ENCODE peak calls at places on chromosomes 16 and 17, in ten cellular contexts. One of them, this sample, is unnamed.
A peak's percentile ranks its signal among the peaks of the same experiment; 100 is the strongest.

GRCh38 chr17:1486802-1487695 is 5.4 kb downstream of the MYO1C start:
- DNase-seq in RCC 7860: peak; percentile 49
- DNase-seq in epithelial cell of esophagus: peak; percentile 82
- DNase-seq in stimulated activated CD4-positive, alpha-beta T cell treated with anti-CD3 and anti-CD28 coated beads, Interleukin-4, amount 100 ng/mL, for 24 hours: peak; percentile 79
- DNase-seq in left cardiac atrium: peak; percentile 86
- DNase-seq in left ventricle myocardium superior: peak; percentile 86
- DNase-seq in anterior cingulate cortex: no peak
- DNase-seq in AG08395: peak; percentile 70
- DNase-seq in KG1: no peak
- DNase-seq in activated CD4-positive, alpha-beta T cell treated with anti-CD3 and anti-CD28 coated beads, Interleukin-2, amount 10 ng/mL, durations not matched to agents 7 days and 5 days: peak; percentile 51
- DNase-seq in this sample: no peak

GRCh38 chr16:87178977-87179376 is 138.2 kb downstream of the C16orf95 start:
- DNase-seq in activated CD4-positive, alpha-beta T cell treated with anti-CD3 and anti-CD28 coated beads, Interleukin-2, amount 10 ng/mL, durations not matched to agents 7 days and 5 days: no peak
- DNase-seq in stimulated activated CD4-positive, alpha-beta T cell treated with anti-CD3 and anti-CD28 coated beads, Interleukin-4, amount 100 ng/mL, for 24 hours: no peak
- DNase-seq in anterior cingulate cortex: no peak
- DNase-seq in left ventricle myocardium superior: peak; percentile 53
- DNase-seq in epithelial cell of esophagus: no peak
- DNase-seq in RCC 7860: peak; percentile 77
- DNase-seq in left cardiac atrium: peak; percentile 79
- DNase-seq in KG1: no peak
- DNase-seq in AG08395: no peak
- DNase-seq in this sample: no peak

GRCh38 chr17:1056761-1057160 is 59.8 kb downstream of the TIMM22 start:
- DNase-seq in stimulated activated CD4-positive, alpha-beta T cell treated with anti-CD3 and anti-CD28 coated beads, Interleukin-4, amount 100 ng/mL, for 24 hours: no peak
- DNase-seq in KG1: no peak
- DNase-seq in AG08395: no peak
- DNase-seq in epithelial cell of esophagus: no peak
- DNase-seq in activated CD4-positive, alpha-beta T cell treated with anti-CD3 and anti-CD28 coated beads, Interleukin-2, amount 10 ng/mL, durations not matched to agents 7 days and 5 days: no peak
- DNase-seq in left cardiac atrium: peak; percentile 17
- DNase-seq in RCC 7860: no peak
- DNase-seq in left ventricle myocardium superior: peak; percentile 23
- DNase-seq in anterior cingulate cortex: no peak
- DNase-seq in this sample: no peak

GRCh38 chr17:75645889-75646625 is 12.8 kb downstream of the SMIM5 start:
- DNase-seq in anterior cingulate cortex: peak; percentile 51
- DNase-seq in epithelial cell of esophagus: peak; percentile 73
- DNase-seq in stimulated activated CD4-positive, alpha-beta T cell treated with anti-CD3 and anti-CD28 coated beads, Interleukin-4, amount 100 ng/mL, for 24 hours: no peak
- DNase-seq in left ventricle myocardium superior: no peak
- DNase-seq in left cardiac atrium: no peak
- DNase-seq in KG1: peak; percentile 31
- DNase-seq in activated CD4-positive, alpha-beta T cell treated with anti-CD3 and anti-CD28 coated beads, Interleukin-2, amount 10 ng/mL, durations not matched to agents 7 days and 5 days: no peak
- DNase-seq in AG08395: no peak
- DNase-seq in RCC 7860: peak; percentile 91
- DNase-seq in this sample: peak; percentile 98

GRCh38 chr16:54957403-54957802 is 26.7 kb downstream of the IRX5 start:
- DNase-seq in AG08395: no peak
- DNase-seq in RCC 7860: peak; percentile 39
- DNase-seq in left ventricle myocardium superior: no peak
- DNase-seq in KG1: peak; percentile 14
- DNase-seq in anterior cingulate cortex: no peak
- DNase-seq in stimulated activated CD4-positive, alpha-beta T cell treated with anti-CD3 and anti-CD28 coated beads, Interleukin-4, amount 100 ng/mL, for 24 hours: no peak
- DNase-seq in activated CD4-positive, alpha-beta T cell treated with anti-CD3 and anti-CD28 coated beads, Interleukin-2, amount 10 ng/mL, durations not matched to agents 7 days and 5 days: peak; percentile 39
- DNase-seq in epithelial cell of esophagus: peak; percentile 67
- DNase-seq in left cardiac atrium: no peak
- DNase-seq in this sample: peak; percentile 63

GRCh38 chr16:53090591-53091507 is 36.1 kb downstream of the CHD9 start:
- DNase-seq in epithelial cell of esophagus: peak; percentile 43
- DNase-seq in left ventricle myocardium superior: peak; percentile 92
- DNase-seq in RCC 7860: peak; percentile 17
- DNase-seq in KG1: peak; percentile 24
- DNase-seq in left cardiac atrium: peak; percentile 93
- DNase-seq in AG08395: peak; percentile 96
- DNase-seq in anterior cingulate cortex: peak; percentile 84
- DNase-seq in stimulated activated CD4-positive, alpha-beta T cell treated with anti-CD3 and anti-CD28 coated beads, Interleukin-4, amount 100 ng/mL, for 24 hours: no peak
- DNase-seq in activated CD4-positive, alpha-beta T cell treated with anti-CD3 and anti-CD28 coated beads, Interleukin-2, amount 10 ng/mL, durations not matched to agents 7 days and 5 days: no peak
- DNase-seq in this sample: no peak

GRCh38 chr17:62807812-62808575 is at the start of gene MARCHF10:
- DNase-seq in AG08395: no peak
- DNase-seq in stimulated activated CD4-positive, alpha-beta T cell treated with anti-CD3 and anti-CD28 coated beads, Interleukin-4, amount 100 ng/mL, for 24 hours: peak; percentile 14
- DNase-seq in RCC 7860: no peak
- DNase-seq in epithelial cell of esophagus: no peak
- DNase-seq in anterior cingulate cortex: no peak
- DNase-seq in activated CD4-positive, alpha-beta T cell treated with anti-CD3 and anti-CD28 coated beads, Interleukin-2, amount 10 ng/mL, durations not matched to agents 7 days and 5 days: peak; percentile 8
- DNase-seq in left cardiac atrium: peak; percentile 24
- DNase-seq in left ventricle myocardium superior: peak; percentile 29
- DNase-seq in KG1: no peak
- DNase-seq in this sample: peak; percentile 36

GRCh38 chr16:19291459-19291858 is 5.9 kb downstream of the CLEC19A start:
- DNase-seq in stimulated activated CD4-positive, alpha-beta T cell treated with anti-CD3 and anti-CD28 coated beads, Interleukin-4, amount 100 ng/mL, for 24 hours: no peak
- DNase-seq in epithelial cell of esophagus: no peak
- DNase-seq in KG1: no peak
- DNase-seq in RCC 7860: peak; percentile 40
- DNase-seq in AG08395: no peak
- DNase-seq in anterior cingulate cortex: no peak
- DNase-seq in activated CD4-positive, alpha-beta T cell treated with anti-CD3 and anti-CD28 coated beads, Interleukin-2, amount 10 ng/mL, durations not matched to agents 7 days and 5 days: no peak
- DNase-seq in left cardiac atrium: peak; percentile 26
- DNase-seq in left ventricle myocardium superior: no peak
- DNase-seq in this sample: peak; percentile 60

GRCh38 chr17:34133350-34133749 is 121.7 kb upstream of the CCL2 start:
- DNase-seq in KG1: no peak
- DNase-seq in activated CD4-positive, alpha-beta T cell treated with anti-CD3 and anti-CD28 coated beads, Interleukin-2, amount 10 ng/mL, durations not matched to agents 7 days and 5 days: no peak
- DNase-seq in epithelial cell of esophagus: no peak
- DNase-seq in stimulated activated CD4-positive, alpha-beta T cell treated with anti-CD3 and anti-CD28 coated beads, Interleukin-4, amount 100 ng/mL, for 24 hours: no peak
- DNase-seq in left cardiac atrium: no peak
- DNase-seq in RCC 7860: no peak
- DNase-seq in anterior cingulate cortex: no peak
- DNase-seq in AG08395: no peak
- DNase-seq in left ventricle myocardium superior: peak; percentile 86
- DNase-seq in this sample: no peak

GRCh38 chr16:1494129-1494640 is 1.0 kb downstream of the TELO2 start:
- DNase-seq in RCC 7860: peak; percentile 46
- DNase-seq in KG1: no peak
- DNase-seq in activated CD4-positive, alpha-beta T cell treated with anti-CD3 and anti-CD28 coated beads, Interleukin-2, amount 10 ng/mL, durations not matched to agents 7 days and 5 days: no peak
- DNase-seq in anterior cingulate cortex: no peak
- DNase-seq in AG08395: peak; percentile 91
- DNase-seq in left ventricle myocardium superior: peak; percentile 84
- DNase-seq in stimulated activated CD4-positive, alpha-beta T cell treated with anti-CD3 and anti-CD28 coated beads, Interleukin-4, amount 100 ng/mL, for 24 hours: no peak
- DNase-seq in left cardiac atrium: peak; percentile 80
- DNase-seq in epithelial cell of esophagus: peak; percentile 76
- DNase-seq in this sample: peak; percentile 40

GRCh38 chr17:74954665-74955421 is 17.7 kb downstream of the HID1 start:
- DNase-seq in stimulated activated CD4-positive, alpha-beta T cell treated with anti-CD3 and anti-CD28 coated beads, Interleukin-4, amount 100 ng/mL, for 24 hours: no peak
- DNase-seq in epithelial cell of esophagus: no peak
- DNase-seq in anterior cingulate cortex: no peak
- DNase-seq in left ventricle myocardium superior: no peak
- DNase-seq in activated CD4-positive, alpha-beta T cell treated with anti-CD3 and anti-CD28 coated beads, Interleukin-2, amount 10 ng/mL, durations not matched to agents 7 days and 5 days: no peak
- DNase-seq in left cardiac atrium: no peak
- DNase-seq in AG08395: no peak
- DNase-seq in RCC 7860: no peak
- DNase-seq in KG1: no peak
- DNase-seq in this sample: no peak

GRCh38 chr17:19720631-19721426 is 4.4 kb upstream of the SLC47A2 start:
- DNase-seq in AG08395: no peak
- DNase-seq in RCC 7860: peak; percentile 89
- DNase-seq in epithelial cell of esophagus: no peak
- DNase-seq in stimulated activated CD4-positive, alpha-beta T cell treated with anti-CD3 and anti-CD28 coated beads, Interleukin-4, amount 100 ng/mL, for 24 hours: no peak
- DNase-seq in left ventricle myocardium superior: no peak
- DNase-seq in anterior cingulate cortex: no peak
- DNase-seq in left cardiac atrium: no peak
- DNase-seq in activated CD4-positive, alpha-beta T cell treated with anti-CD3 and anti-CD28 coated beads, Interleukin-2, amount 10 ng/mL, durations not matched to agents 7 days and 5 days: no peak
- DNase-seq in KG1: no peak
- DNase-seq in this sample: peak; percentile 85

GRCh38 chr16:90031931-90032663 is 12.8 kb upstream of the DBNDD1 start:
- DNase-seq in stimulated activated CD4-positive, alpha-beta T cell treated with anti-CD3 and anti-CD28 coated beads, Interleukin-4, amount 100 ng/mL, for 24 hours: no peak
- DNase-seq in left cardiac atrium: no peak
- DNase-seq in AG08395: peak; percentile 61
- DNase-seq in anterior cingulate cortex: no peak
- DNase-seq in activated CD4-positive, alpha-beta T cell treated with anti-CD3 and anti-CD28 coated beads, Interleukin-2, amount 10 ng/mL, durations not matched to agents 7 days and 5 days: no peak
- DNase-seq in RCC 7860: no peak
- DNase-seq in KG1: no peak
- DNase-seq in epithelial cell of esophagus: peak; percentile 54
- DNase-seq in left ventricle myocardium superior: no peak
- DNase-seq in this sample: no peak

GRCh38 chr17:36608794-36609497 is 7.6 kb downstream of the MRM1 start:
- DNase-seq in anterior cingulate cortex: no peak
- DNase-seq in KG1: no peak
- DNase-seq in AG08395: peak; percentile 74
- DNase-seq in RCC 7860: no peak
- DNase-seq in left cardiac atrium: peak; percentile 42
- DNase-seq in activated CD4-positive, alpha-beta T cell treated with anti-CD3 and anti-CD28 coated beads, Interleukin-2, amount 10 ng/mL, durations not matched to agents 7 days and 5 days: no peak
- DNase-seq in stimulated activated CD4-positive, alpha-beta T cell treated with anti-CD3 and anti-CD28 coated beads, Interleukin-4, amount 100 ng/mL, for 24 hours: no peak
- DNase-seq in epithelial cell of esophagus: peak; percentile 80
- DNase-seq in left ventricle myocardium superior: peak; percentile 48
- DNase-seq in this sample: peak; percentile 76

GRCh38 chr16:69827527-69827926 is 65.4 kb downstream of the WWP2 start:
- DNase-seq in left cardiac atrium: no peak
- DNase-seq in stimulated activated CD4-positive, alpha-beta T cell treated with anti-CD3 and anti-CD28 coated beads, Interleukin-4, amount 100 ng/mL, for 24 hours: no peak
- DNase-seq in RCC 7860: no peak
- DNase-seq in anterior cingulate cortex: no peak
- DNase-seq in activated CD4-positive, alpha-beta T cell treated with anti-CD3 and anti-CD28 coated beads, Interleukin-2, amount 10 ng/mL, durations not matched to agents 7 days and 5 days: no peak
- DNase-seq in KG1: no peak
- DNase-seq in left ventricle myocardium superior: peak; percentile 41
- DNase-seq in epithelial cell of esophagus: no peak
- DNase-seq in AG08395: no peak
- DNase-seq in this sample: no peak